ENCODE peak calls at places on chromosome 15, in four cellular contexts. A is K562, Q is HCT116, W is Panc1. X is an unnamed sample.

GRCh38 chr15:68812596-68813548 is 7.8 kb downstream of the ANP32A start:
- DNase-seq in Q (no peak), A (no peak), W (no peak), X (no peak)

GRCh38 chr15:32834156-32834555 is 116.4 kb downstream of the GREM1 start:
- DNase-seq in A (no peak), Q (no peak), W (no peak), X (no peak)

GRCh38 chr15:80426316-80426715 is 22.1 kb downstream of the ARNT2 start:
- DNase-seq in W (no peak), Q (no peak), A (no peak), X (no peak)

GRCh38 chr15:58393196-58393790 is 38.5 kb upstream of the LIPC start:
- DNase-seq in Q (no peak), W (no peak), A (no peak), X (no peak)

GRCh38 chr15:59405079-59405478 is 32.4 kb upstream of the MYO1E start:
- DNase-seq in W (no peak), Q (no peak), A (no peak), X (no peak)

GRCh38 chr15:100858294-100858693 is 21.3 kb upstream of the ALDH1A3 start:
- DNase-seq in W (no peak), A (no peak), Q (no peak), X (no peak)

GRCh38 chr15:92908369-92909057 is 8.4 kb downstream of the CHD2 start:
- DNase-seq in Q (no peak), W (no peak), A (no peak), X (no peak)

GRCh38 chr15:64865126-64865997 is 23.6 kb downstream of the PLEKHO2 start:
- DNase-seq in W (no peak), Q (no peak), A (no peak), X (no peak)

GRCh38 chr15:100335335-100335999 is 6.3 kb downstream of the ADAMTS17 start:
- DNase-seq in A (no peak), Q (no peak), W (no peak), X (no peak)

GRCh38 chr15:65638681-65639089 is 16.9 kb downstream of the SLC24A1 start:
- DNase-seq in A (peak), Q (peak), W (peak), X (peak)

GRCh38 chr15:50049871-50050270 is 69.2 kb downstream of the ATP8B4 start:
- DNase-seq in W (no peak), A (no peak), Q (no peak), X (no peak)

GRCh38 chr15:59313703-59314332 is 58.9 kb downstream of the MYO1E start:
- DNase-seq in A (no peak), Q (no peak), W (no peak), X (peak)

GRCh38 chr15:89496155-89497098 is at the start of gene RHCG:
- DNase-seq in Q (no peak), A (peak), W (no peak), X (peak)

GRCh38 chr15:69146724-69147435 is 13.6 kb upstream of the GLCE start:
- DNase-seq in W (no peak), A (no peak), Q (no peak), X (no peak)

GRCh38 chr15:34336333-34336732 is 1.2 kb downstream of the SLC12A6 start:
- DNase-seq in W (no peak), Q (no peak), A (no peak), X (no peak)

GRCh38 chr15:94722025-94722636 is 490.8 kb downstream of the MCTP2 start:
- DNase-seq in W (no peak), A (no peak), Q (no peak), X (no peak)

GRCh38 chr15:37031198-37031597 is 69.2 kb downstream of the MEIS2 start:
- DNase-seq in W (no peak), A (no peak), Q (no peak), X (no peak)

GRCh38 chr15:40235201-40235890 is 3.5 kb upstream of the PAK6 start:
- DNase-seq in Q (no peak), W (no peak), A (peak), X (no peak)

GRCh38 chr15:46091860-46092450 is 457.1 kb downstream of the SQOR start:
- DNase-seq in A (peak), W (no peak), Q (peak), X (peak)

GRCh38 chr15:68471552-68471951 is 39.6 kb upstream of the ITGA11 start:
- DNase-seq in A (no peak), W (no peak), Q (no peak), X (no peak)

DNA sequence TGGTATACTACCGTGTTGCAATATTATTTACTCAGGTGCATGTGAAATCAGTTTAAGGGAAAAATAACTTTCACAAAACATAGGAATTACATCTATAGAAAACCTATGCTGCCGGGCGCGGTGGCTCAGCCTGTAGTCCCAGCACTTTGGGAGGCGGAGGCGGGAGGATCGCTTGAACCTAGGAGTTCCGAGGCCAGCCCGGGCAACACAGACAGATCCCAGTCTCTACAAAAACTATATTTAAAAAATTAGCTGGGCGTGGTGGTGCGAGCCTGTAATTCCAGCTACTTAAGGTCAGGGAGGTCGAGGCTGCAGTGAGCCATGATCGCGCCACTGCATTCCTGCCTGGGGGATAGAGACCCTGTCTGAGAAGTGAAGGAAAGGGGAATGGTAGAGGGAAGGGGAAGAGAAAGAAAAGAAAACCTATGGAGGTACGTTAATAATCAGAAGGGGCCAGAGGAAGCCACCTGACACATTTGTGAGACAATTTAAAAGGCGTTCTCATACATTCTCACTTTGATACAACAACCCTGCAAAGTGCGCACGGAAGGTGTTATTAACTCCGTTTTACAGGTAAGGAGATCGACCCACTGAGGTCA is 457 bp upstream of the TMEM62 start:
- DNase-seq in Q (no peak), A (no peak), W (no peak), X (no peak)
- TF ChIP-seq TCF7L2 in Q (no peak), A (no peak), W (no peak), X (no peak)

DNA sequence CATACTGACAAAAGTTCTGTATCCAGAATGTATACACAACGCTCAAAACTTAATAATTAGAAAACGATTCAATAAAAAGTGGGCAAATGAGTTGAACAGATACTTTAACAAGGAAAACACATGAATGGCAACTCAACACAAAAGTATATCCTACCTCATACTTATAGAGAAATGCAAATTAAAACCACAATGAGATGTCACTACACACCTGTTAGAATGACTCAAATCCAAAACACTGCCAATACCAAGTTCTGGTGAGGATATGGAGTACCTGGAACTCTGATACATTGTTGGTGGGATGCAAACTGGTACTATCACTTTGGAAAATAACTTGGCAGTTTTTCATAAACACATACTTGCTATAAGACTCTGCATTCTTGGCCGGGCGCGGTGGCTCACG is 42.1 kb downstream of the PRTG start:
- DNase-seq in W (no peak), A (no peak), Q (no peak), X (no peak)
- TF ChIP-seq TCF7L2 in W (no peak), A (no peak), Q (no peak), X (no peak)

DNA sequence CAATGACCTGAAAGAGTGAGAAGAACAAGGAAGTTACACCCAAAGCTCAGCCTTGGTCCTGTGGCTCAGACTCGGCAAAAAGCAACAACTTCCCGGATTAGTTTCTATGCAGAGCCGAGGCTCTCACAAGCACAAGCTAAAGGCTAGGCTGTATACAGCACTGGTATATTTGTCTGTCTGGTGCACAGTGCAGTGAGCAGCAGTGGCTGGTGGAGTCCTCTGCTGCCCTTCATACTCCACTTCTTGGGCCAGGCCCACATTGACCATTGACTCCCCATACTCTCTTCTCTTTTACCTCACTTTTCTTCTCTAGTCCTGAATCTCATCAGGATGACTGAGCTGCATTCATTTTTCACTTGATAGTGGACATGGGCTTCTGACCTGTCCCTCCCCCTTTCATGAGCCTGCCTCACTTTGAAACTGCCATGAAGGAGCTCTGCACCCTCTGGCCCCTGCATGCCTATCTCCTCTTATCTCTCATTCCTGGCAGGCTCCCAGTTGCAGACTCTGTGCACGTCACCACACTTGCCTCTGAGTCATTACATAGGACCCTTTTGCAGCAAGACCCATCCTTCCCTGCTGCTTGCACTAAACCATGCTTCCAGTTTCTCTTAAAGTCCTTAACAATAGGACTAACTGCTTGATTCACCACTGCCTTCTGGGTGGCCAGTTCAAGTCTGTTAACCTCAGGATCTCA is 379.3 kb downstream of the NTRK3 start:
- DNase-seq in W (no peak), A (peak), Q (no peak), X (no peak)
- TF ChIP-seq TCF7L2 in W (no peak), A (no peak), Q (no peak), X (no peak)

GRCh38 chr15:74794248-74794969 is 12.5 kb downstream of the CSK start:
- DNase-seq in A (no peak), W (no peak), Q (no peak), X (no peak)

GRCh38 chr15:74791667-74792066 is 9.8 kb downstream of the CSK start:
- DNase-seq in Q (no peak), A (no peak), W (no peak), X (no peak)

GRCh38 chr15:74794970-74795349 is 13.1 kb downstream of the CSK start:
- DNase-seq in A (no peak), Q (no peak), W (no peak), X (no peak)

GRCh38 chr15:74792227-74793016 is 10.5 kb downstream of the CSK start:
- DNase-seq in A (no peak), Q (no peak), W (no peak), X (no peak)

DNA sequence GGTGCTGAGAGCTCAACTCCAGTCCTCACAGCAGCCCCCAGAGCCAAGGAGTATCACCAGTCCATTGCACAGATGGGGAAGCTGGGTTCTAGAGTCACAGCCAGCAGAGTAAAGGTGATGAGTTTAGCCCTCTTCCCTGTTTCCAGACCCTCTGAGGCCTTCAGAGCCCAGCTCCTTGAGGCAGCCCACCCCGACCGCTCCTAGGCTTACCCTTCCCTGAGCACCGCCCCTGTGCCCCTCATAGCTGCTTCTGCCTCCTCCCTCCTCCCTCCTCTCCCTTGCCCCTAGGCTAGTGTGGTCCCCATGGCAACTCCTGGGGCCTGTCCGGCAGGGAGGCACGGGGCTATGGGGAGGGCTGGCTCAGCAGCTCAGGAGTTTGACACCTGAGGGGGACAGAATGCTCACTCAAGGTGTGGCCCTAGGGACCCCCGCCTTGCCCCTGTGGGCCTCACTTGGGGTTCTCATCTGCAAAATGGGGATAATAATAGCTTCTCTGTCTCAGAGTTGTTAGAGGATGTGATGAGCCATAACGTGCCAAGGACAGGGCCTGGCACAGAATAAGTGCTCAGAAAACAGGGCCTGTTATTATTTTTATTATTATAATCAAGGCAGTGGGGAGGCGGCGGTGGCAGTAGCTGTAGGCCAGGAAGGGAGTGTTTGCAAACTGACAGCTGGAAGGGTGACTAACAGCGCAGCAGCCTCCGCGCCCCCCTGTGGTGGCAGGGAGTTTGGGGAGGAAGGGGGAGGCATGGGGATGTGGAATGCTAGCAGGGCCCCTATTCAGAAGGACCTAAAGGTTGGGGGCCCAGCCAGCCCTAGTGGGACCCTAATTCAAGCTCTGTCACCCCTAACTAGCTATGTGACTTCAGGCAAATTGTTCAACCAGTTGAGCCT is 11.5 kb downstream of the CSK start:
- DNase-seq in A (peak), W (no peak), Q (no peak), X (no peak)
- TF ChIP-seq TCF7L2 in A (no peak), W (no peak), Q (no peak), X (no peak)

DNA sequence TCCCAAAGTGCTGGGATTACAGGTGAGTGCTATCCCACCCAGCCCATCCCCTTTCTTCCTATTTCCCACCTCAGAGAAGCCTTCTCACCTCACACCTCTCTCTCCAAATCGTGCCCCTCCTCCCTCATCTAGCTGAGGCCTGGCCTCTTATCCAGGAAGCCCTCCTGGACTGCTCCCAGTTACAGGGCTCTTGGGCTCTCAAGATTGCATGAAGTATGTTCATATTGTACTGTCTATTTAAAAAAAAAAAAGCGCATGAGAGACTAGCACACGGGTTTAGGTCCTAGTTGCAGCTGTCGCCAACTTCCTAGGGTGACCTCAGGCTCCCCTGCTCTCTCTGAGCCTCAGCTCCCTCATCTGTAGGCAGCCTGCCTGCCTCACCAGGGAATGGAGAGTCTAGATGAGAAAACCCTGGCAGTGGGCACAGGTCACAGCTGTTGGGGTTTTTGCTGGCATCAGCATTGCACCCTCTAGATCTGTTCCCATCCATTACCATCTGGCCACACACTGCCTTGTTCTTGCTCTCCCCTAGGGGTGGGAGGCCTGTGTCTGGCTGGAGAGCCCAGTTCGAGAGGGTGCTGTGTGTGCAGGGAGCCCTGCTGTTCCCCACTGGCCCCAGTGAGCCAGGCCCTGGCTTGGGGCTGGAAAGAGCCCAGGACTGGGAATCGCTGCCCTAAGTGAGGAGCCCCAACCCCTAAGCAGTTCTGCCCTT is 24.2 kb upstream of the C15orf39 start:
- DNase-seq in A (no peak), Q (no peak), W (no peak), X (no peak)
- TF ChIP-seq TCF7L2 in A (no peak), Q (no peak), W (no peak), X (no peak)

DNA sequence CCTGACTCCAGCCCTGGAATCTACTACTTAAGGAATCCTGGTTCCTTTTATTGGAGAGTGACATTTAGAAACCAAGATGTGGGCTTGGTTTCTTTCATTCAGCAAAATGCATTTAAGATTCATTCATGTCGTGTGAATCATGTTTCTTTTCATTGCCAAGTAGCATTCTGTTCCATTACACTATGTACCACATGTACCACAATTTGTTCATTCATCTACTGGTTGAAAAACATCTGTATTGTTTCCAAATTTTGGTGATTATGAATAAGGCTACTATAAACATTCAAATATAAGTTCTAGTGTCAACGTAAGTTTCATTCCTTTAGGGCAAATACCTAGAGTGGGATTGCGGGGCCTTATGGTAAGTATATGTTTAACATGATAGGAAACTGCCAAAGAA is 264.2 kb downstream of the VPS13C start:
- DNase-seq in A (no peak), Q (no peak), W (no peak), X (no peak)
- TF ChIP-seq TCF7L2 in A (no peak), Q (no peak), W (no peak), X (no peak)

GRCh38 chr15:71055461-71055860 is 59.8 kb upstream of the THSD4 start:
- DNase-seq in W (no peak), Q (no peak), A (no peak), X (no peak)
- TF ChIP-seq TCF7L2 in W (no peak), Q (no peak), A (no peak), X (no peak)

GRCh38 chr15:97081666-97082226 is 751.2 kb downstream of the NR2F2 start:
- DNase-seq in Q (no peak), W (no peak), A (no peak), X (no peak)

GRCh38 chr15:97085806-97086205 is 755.3 kb downstream of the NR2F2 start:
- DNase-seq in Q (no peak), W (no peak), A (no peak), X (no peak)

GRCh38 chr15:97082835-97083234 is 752.3 kb downstream of the NR2F2 start:
- DNase-seq in A (no peak), W (no peak), Q (no peak), X (no peak)

GRCh38 chr15:97087337-97087736 is 756.8 kb downstream of the NR2F2 start:
- DNase-seq in W (no peak), Q (no peak), A (no peak), X (no peak)

GRCh38 chr15:97084650-97085049 is 754.1 kb downstream of the NR2F2 start:
- DNase-seq in A (no peak), Q (no peak), W (no peak), X (no peak)
- TF ChIP-seq TCF7L2 in A (no peak), Q (no peak), W (no peak), X (no peak)

GRCh38 chr15:42964476-42964875 is 43.9 kb upstream of the TTBK2 start:
- DNase-seq in A (no peak), W (no peak), Q (no peak), X (no peak)
- TF ChIP-seq TCF7L2 in A (no peak), W (no peak), Q (no peak), X (no peak)

X was measured in HepG2.